ENCODE peak calls at places on chromosomes 3 and 15, in seven cellular contexts. One of them, this sample, is unnamed.

GRCh38 chr3:177427540-177427939 is 230.3 kb upstream of the TBL1XR1 start:
- DNase-seq in Right ventricle myocardium superior: no peak
- DNase-seq in ureter: no peak
- DNase-seq in CMK: no peak
- DNase-seq in activated naive CD8-positive, alpha-beta T cell treated with anti-CD3 and anti-CD28 coated beads for 36 hours: no peak
- DNase-seq in tibial artery: no peak
- DNase-seq in stimulated activated CD8-positive, alpha-beta memory T cell treated with anti-CD3 and anti-CD28 coated beads, Interleukin-4, amount 100 ng/mL, for 24 hours: no peak
- DNase-seq in this sample: no peak

GRCh38 chr3:11583638-11584046 is 60.1 kb downstream of the VGLL4 start:
- DNase-seq in stimulated activated CD8-positive, alpha-beta memory T cell treated with anti-CD3 and anti-CD28 coated beads, Interleukin-4, amount 100 ng/mL, for 24 hours: no peak
- DNase-seq in ureter: no peak
- DNase-seq in tibial artery: no peak
- DNase-seq in Right ventricle myocardium superior: no peak
- DNase-seq in activated naive CD8-positive, alpha-beta T cell treated with anti-CD3 and anti-CD28 coated beads for 36 hours: no peak
- DNase-seq in CMK: no peak
- DNase-seq in this sample: no peak

GRCh38 chr15:39595621-39596221 is 14.8 kb downstream of the THBS1 start:
- DNase-seq in stimulated activated CD8-positive, alpha-beta memory T cell treated with anti-CD3 and anti-CD28 coated beads, Interleukin-4, amount 100 ng/mL, for 24 hours: no peak
- DNase-seq in activated naive CD8-positive, alpha-beta T cell treated with anti-CD3 and anti-CD28 coated beads for 36 hours: no peak
- DNase-seq in Right ventricle myocardium superior: no peak
- DNase-seq in tibial artery: no peak
- DNase-seq in ureter: no peak
- DNase-seq in CMK: no peak
- DNase-seq in this sample: no peak

GRCh38 chr3:100538339-100538706 is 45.9 kb downstream of the TMEM45A start:
- DNase-seq in Right ventricle myocardium superior: no peak
- DNase-seq in ureter: no peak
- DNase-seq in stimulated activated CD8-positive, alpha-beta memory T cell treated with anti-CD3 and anti-CD28 coated beads, Interleukin-4, amount 100 ng/mL, for 24 hours: no peak
- DNase-seq in tibial artery: no peak
- DNase-seq in CMK: no peak
- DNase-seq in activated naive CD8-positive, alpha-beta T cell treated with anti-CD3 and anti-CD28 coated beads for 36 hours: no peak
- DNase-seq in this sample: no peak

GRCh38 chr3:43531835-43532234 is 90.0 kb downstream of the ANO10 start:
- DNase-seq in ureter: no peak
- DNase-seq in tibial artery: no peak
- DNase-seq in activated naive CD8-positive, alpha-beta T cell treated with anti-CD3 and anti-CD28 coated beads for 36 hours: no peak
- DNase-seq in CMK: no peak
- DNase-seq in Right ventricle myocardium superior: no peak
- DNase-seq in stimulated activated CD8-positive, alpha-beta memory T cell treated with anti-CD3 and anti-CD28 coated beads, Interleukin-4, amount 100 ng/mL, for 24 hours: no peak
- DNase-seq in this sample: no peak

GRCh38 chr3:29759443-29760033 is 478.7 kb downstream of the RBMS3 start:
- DNase-seq in stimulated activated CD8-positive, alpha-beta memory T cell treated with anti-CD3 and anti-CD28 coated beads, Interleukin-4, amount 100 ng/mL, for 24 hours: no peak
- DNase-seq in Right ventricle myocardium superior: no peak
- DNase-seq in ureter: no peak
- DNase-seq in CMK: no peak
- DNase-seq in activated naive CD8-positive, alpha-beta T cell treated with anti-CD3 and anti-CD28 coated beads for 36 hours: no peak
- DNase-seq in tibial artery: no peak
- DNase-seq in this sample: no peak

GRCh38 chr15:34609658-34610057 is 26.2 kb upstream of the GOLGA8B start:
- DNase-seq in activated naive CD8-positive, alpha-beta T cell treated with anti-CD3 and anti-CD28 coated beads for 36 hours: no peak
- DNase-seq in CMK: no peak
- DNase-seq in ureter: no peak
- DNase-seq in tibial artery: no peak
- DNase-seq in stimulated activated CD8-positive, alpha-beta memory T cell treated with anti-CD3 and anti-CD28 coated beads, Interleukin-4, amount 100 ng/mL, for 24 hours: no peak
- DNase-seq in Right ventricle myocardium superior: no peak
- DNase-seq in this sample: no peak

GRCh38 chr3:17761563-17761962 is 19.1 kb upstream of the TBC1D5 start:
- DNase-seq in tibial artery: no peak
- DNase-seq in Right ventricle myocardium superior: no peak
- DNase-seq in stimulated activated CD8-positive, alpha-beta memory T cell treated with anti-CD3 and anti-CD28 coated beads, Interleukin-4, amount 100 ng/mL, for 24 hours: no peak
- DNase-seq in activated naive CD8-positive, alpha-beta T cell treated with anti-CD3 and anti-CD28 coated beads for 36 hours: no peak
- DNase-seq in ureter: no peak
- DNase-seq in CMK: no peak
- DNase-seq in this sample: no peak

GRCh38 chr3:124768812-124769211 is 38.6 kb downstream of the UMPS start:
- DNase-seq in CMK: no peak
- DNase-seq in stimulated activated CD8-positive, alpha-beta memory T cell treated with anti-CD3 and anti-CD28 coated beads, Interleukin-4, amount 100 ng/mL, for 24 hours: no peak
- DNase-seq in tibial artery: no peak
- DNase-seq in Right ventricle myocardium superior: no peak
- DNase-seq in ureter: no peak
- DNase-seq in activated naive CD8-positive, alpha-beta T cell treated with anti-CD3 and anti-CD28 coated beads for 36 hours: peak
- DNase-seq in this sample: peak

GRCh38 chr3:136093771-136094170 is 102.4 kb downstream of the MSL2 start:
- DNase-seq in Right ventricle myocardium superior: no peak
- DNase-seq in CMK: no peak
- DNase-seq in ureter: no peak
- DNase-seq in tibial artery: no peak
- DNase-seq in activated naive CD8-positive, alpha-beta T cell treated with anti-CD3 and anti-CD28 coated beads for 36 hours: no peak
- DNase-seq in stimulated activated CD8-positive, alpha-beta memory T cell treated with anti-CD3 and anti-CD28 coated beads, Interleukin-4, amount 100 ng/mL, for 24 hours: no peak
- DNase-seq in this sample: no peak

GRCh38 chr3:131705099-131705498 is 202.3 kb upstream of the MRPL3 start:
- DNase-seq in Right ventricle myocardium superior: no peak
- DNase-seq in CMK: no peak
- DNase-seq in stimulated activated CD8-positive, alpha-beta memory T cell treated with anti-CD3 and anti-CD28 coated beads, Interleukin-4, amount 100 ng/mL, for 24 hours: no peak
- DNase-seq in tibial artery: no peak
- DNase-seq in ureter: no peak
- DNase-seq in activated naive CD8-positive, alpha-beta T cell treated with anti-CD3 and anti-CD28 coated beads for 36 hours: no peak
- DNase-seq in this sample: no peak

GRCh38 chr3:24042174-24042878 is 97.2 kb downstream of the NR1D2 start:
- DNase-seq in Right ventricle myocardium superior: no peak
- DNase-seq in stimulated activated CD8-positive, alpha-beta memory T cell treated with anti-CD3 and anti-CD28 coated beads, Interleukin-4, amount 100 ng/mL, for 24 hours: no peak
- DNase-seq in tibial artery: no peak
- DNase-seq in CMK: no peak
- DNase-seq in ureter: no peak
- DNase-seq in activated naive CD8-positive, alpha-beta T cell treated with anti-CD3 and anti-CD28 coated beads for 36 hours: no peak
- DNase-seq in this sample: no peak

GRCh38 chr3:126535636-126536035 is 11.7 kb downstream of the CHST13 start:
- DNase-seq in activated naive CD8-positive, alpha-beta T cell treated with anti-CD3 and anti-CD28 coated beads for 36 hours: no peak
- DNase-seq in CMK: no peak
- DNase-seq in Right ventricle myocardium superior: peak
- DNase-seq in tibial artery: peak
- DNase-seq in stimulated activated CD8-positive, alpha-beta memory T cell treated with anti-CD3 and anti-CD28 coated beads, Interleukin-4, amount 100 ng/mL, for 24 hours: no peak
- DNase-seq in ureter: no peak
- DNase-seq in this sample: peak

GRCh38 chr3:161969867-161970266 is 473.3 kb downstream of the OTOL1 start:
- DNase-seq in CMK: no peak
- DNase-seq in activated naive CD8-positive, alpha-beta T cell treated with anti-CD3 and anti-CD28 coated beads for 36 hours: no peak
- DNase-seq in ureter: no peak
- DNase-seq in stimulated activated CD8-positive, alpha-beta memory T cell treated with anti-CD3 and anti-CD28 coated beads, Interleukin-4, amount 100 ng/mL, for 24 hours: no peak
- DNase-seq in tibial artery: no peak
- DNase-seq in Right ventricle myocardium superior: no peak
- DNase-seq in this sample: no peak

GRCh38 chr3:144564011-144564410 is 592.4 kb downstream of the DIPK2A start:
- DNase-seq in tibial artery: no peak
- DNase-seq in activated naive CD8-positive, alpha-beta T cell treated with anti-CD3 and anti-CD28 coated beads for 36 hours: no peak
- DNase-seq in Right ventricle myocardium superior: no peak
- DNase-seq in stimulated activated CD8-positive, alpha-beta memory T cell treated with anti-CD3 and anti-CD28 coated beads, Interleukin-4, amount 100 ng/mL, for 24 hours: no peak
- DNase-seq in CMK: no peak
- DNase-seq in ureter: no peak
- DNase-seq in this sample: no peak

GRCh38 chr15:90884719-90885431 is 571 bp downstream of the FES start:
- DNase-seq in activated naive CD8-positive, alpha-beta T cell treated with anti-CD3 and anti-CD28 coated beads for 36 hours: no peak
- DNase-seq in CMK: no peak
- DNase-seq in ureter: peak
- DNase-seq in Right ventricle myocardium superior: no peak
- DNase-seq in stimulated activated CD8-positive, alpha-beta memory T cell treated with anti-CD3 and anti-CD28 coated beads, Interleukin-4, amount 100 ng/mL, for 24 hours: no peak
- DNase-seq in tibial artery: peak
- DNase-seq in this sample: no peak

GRCh38 chr3:106157411-106157810 is 288.6 kb upstream of the CBLB start:
- DNase-seq in stimulated activated CD8-positive, alpha-beta memory T cell treated with anti-CD3 and anti-CD28 coated beads, Interleukin-4, amount 100 ng/mL, for 24 hours: no peak
- DNase-seq in tibial artery: no peak
- DNase-seq in CMK: no peak
- DNase-seq in activated naive CD8-positive, alpha-beta T cell treated with anti-CD3 and anti-CD28 coated beads for 36 hours: no peak
- DNase-seq in Right ventricle myocardium superior: no peak
- DNase-seq in ureter: no peak
- DNase-seq in this sample: no peak

GRCh38 chr3:13019243-13019701 is 54.0 kb downstream of the IQSEC1 start:
- DNase-seq in tibial artery: peak
- DNase-seq in Right ventricle myocardium superior: peak
- DNase-seq in ureter: peak
- DNase-seq in stimulated activated CD8-positive, alpha-beta memory T cell treated with anti-CD3 and anti-CD28 coated beads, Interleukin-4, amount 100 ng/mL, for 24 hours: no peak
- DNase-seq in CMK: no peak
- DNase-seq in activated naive CD8-positive, alpha-beta T cell treated with anti-CD3 and anti-CD28 coated beads for 36 hours: no peak
- DNase-seq in this sample: peak

GRCh38 chr3:119913021-119913420 is 131.1 kb downstream of the NR1I2 start:
- DNase-seq in CMK: no peak
- DNase-seq in Right ventricle myocardium superior: no peak
- DNase-seq in ureter: no peak
- DNase-seq in stimulated activated CD8-positive, alpha-beta memory T cell treated with anti-CD3 and anti-CD28 coated beads, Interleukin-4, amount 100 ng/mL, for 24 hours: no peak
- DNase-seq in tibial artery: no peak
- DNase-seq in activated naive CD8-positive, alpha-beta T cell treated with anti-CD3 and anti-CD28 coated beads for 36 hours: no peak
- DNase-seq in this sample: no peak

GRCh38 chr3:42376397-42376798 is 34.0 kb downstream of the LYZL4 start:
- DNase-seq in Right ventricle myocardium superior: peak
- DNase-seq in CMK: no peak
- DNase-seq in stimulated activated CD8-positive, alpha-beta memory T cell treated with anti-CD3 and anti-CD28 coated beads, Interleukin-4, amount 100 ng/mL, for 24 hours: peak
- DNase-seq in ureter: no peak
- DNase-seq in activated naive CD8-positive, alpha-beta T cell treated with anti-CD3 and anti-CD28 coated beads for 36 hours: peak
- DNase-seq in tibial artery: no peak
- DNase-seq in this sample: no peak

GRCh38 chr3:12420393-12420792 is 63.9 kb upstream of the TSEN2 start:
- DNase-seq in Right ventricle myocardium superior: no peak
- DNase-seq in ureter: no peak
- DNase-seq in tibial artery: no peak
- DNase-seq in CMK: no peak
- DNase-seq in stimulated activated CD8-positive, alpha-beta memory T cell treated with anti-CD3 and anti-CD28 coated beads, Interleukin-4, amount 100 ng/mL, for 24 hours: no peak
- DNase-seq in activated naive CD8-positive, alpha-beta T cell treated with anti-CD3 and anti-CD28 coated beads for 36 hours: no peak
- DNase-seq in this sample: no peak

GRCh38 chr3:182848906-182849305 is 55.6 kb downstream of the ATP11B start:
- DNase-seq in tibial artery: no peak
- DNase-seq in stimulated activated CD8-positive, alpha-beta memory T cell treated with anti-CD3 and anti-CD28 coated beads, Interleukin-4, amount 100 ng/mL, for 24 hours: no peak
- DNase-seq in ureter: no peak
- DNase-seq in CMK: no peak
- DNase-seq in activated naive CD8-positive, alpha-beta T cell treated with anti-CD3 and anti-CD28 coated beads for 36 hours: no peak
- DNase-seq in Right ventricle myocardium superior: no peak
- DNase-seq in this sample: no peak

GRCh38 chr3:135582800-135583199 is 382.7 kb upstream of the PPP2R3A start:
- DNase-seq in Right ventricle myocardium superior: no peak
- DNase-seq in CMK: no peak
- DNase-seq in stimulated activated CD8-positive, alpha-beta memory T cell treated with anti-CD3 and anti-CD28 coated beads, Interleukin-4, amount 100 ng/mL, for 24 hours: no peak
- DNase-seq in activated naive CD8-positive, alpha-beta T cell treated with anti-CD3 and anti-CD28 coated beads for 36 hours: no peak
- DNase-seq in tibial artery: no peak
- DNase-seq in ureter: no peak
- DNase-seq in this sample: no peak

GRCh38 chr3:67647390-67647878 is 7.0 kb downstream of the SUCLG2 start:
- DNase-seq in activated naive CD8-positive, alpha-beta T cell treated with anti-CD3 and anti-CD28 coated beads for 36 hours: no peak
- DNase-seq in stimulated activated CD8-positive, alpha-beta memory T cell treated with anti-CD3 and anti-CD28 coated beads, Interleukin-4, amount 100 ng/mL, for 24 hours: no peak
- DNase-seq in ureter: no peak
- DNase-seq in CMK: no peak
- DNase-seq in Right ventricle myocardium superior: no peak
- DNase-seq in tibial artery: no peak
- DNase-seq in this sample: no peak

GRCh38 chr15:67720556-67721175 is 104.6 kb upstream of the SKOR1 start:
- DNase-seq in ureter: no peak
- DNase-seq in CMK: no peak
- DNase-seq in Right ventricle myocardium superior: no peak
- DNase-seq in activated naive CD8-positive, alpha-beta T cell treated with anti-CD3 and anti-CD28 coated beads for 36 hours: no peak
- DNase-seq in tibial artery: no peak
- DNase-seq in stimulated activated CD8-positive, alpha-beta memory T cell treated with anti-CD3 and anti-CD28 coated beads, Interleukin-4, amount 100 ng/mL, for 24 hours: no peak
- DNase-seq in this sample: no peak

GRCh38 chr15:68479406-68479805 is 47.4 kb upstream of the ITGA11 start:
- DNase-seq in ureter: peak
- DNase-seq in activated naive CD8-positive, alpha-beta T cell treated with anti-CD3 and anti-CD28 coated beads for 36 hours: no peak
- DNase-seq in tibial artery: peak
- DNase-seq in stimulated activated CD8-positive, alpha-beta memory T cell treated with anti-CD3 and anti-CD28 coated beads, Interleukin-4, amount 100 ng/mL, for 24 hours: no peak
- DNase-seq in Right ventricle myocardium superior: peak
- DNase-seq in CMK: no peak
- DNase-seq in this sample: peak

GRCh38 chr3:152943645-152944044 is 108.7 kb downstream of the P2RY1 start:
- DNase-seq in tibial artery: no peak
- DNase-seq in ureter: no peak
- DNase-seq in CMK: no peak
- DNase-seq in stimulated activated CD8-positive, alpha-beta memory T cell treated with anti-CD3 and anti-CD28 coated beads, Interleukin-4, amount 100 ng/mL, for 24 hours: no peak
- DNase-seq in activated naive CD8-positive, alpha-beta T cell treated with anti-CD3 and anti-CD28 coated beads for 36 hours: no peak
- DNase-seq in Right ventricle myocardium superior: no peak
- DNase-seq in this sample: no peak

GRCh38 chr3:183548262-183548769 is 7.2 kb downstream of the KLHL6 start:
- DNase-seq in Right ventricle myocardium superior: no peak
- DNase-seq in CMK: no peak
- DNase-seq in ureter: no peak
- DNase-seq in tibial artery: no peak
- DNase-seq in stimulated activated CD8-positive, alpha-beta memory T cell treated with anti-CD3 and anti-CD28 coated beads, Interleukin-4, amount 100 ng/mL, for 24 hours: no peak
- DNase-seq in activated naive CD8-positive, alpha-beta T cell treated with anti-CD3 and anti-CD28 coated beads for 36 hours: no peak
- DNase-seq in this sample: no peak

GRCh38 chr3:133934073-133934970 is 38.6 kb upstream of the RAB6B start:
- DNase-seq in stimulated activated CD8-positive, alpha-beta memory T cell treated with anti-CD3 and anti-CD28 coated beads, Interleukin-4, amount 100 ng/mL, for 24 hours: no peak
- DNase-seq in activated naive CD8-positive, alpha-beta T cell treated with anti-CD3 and anti-CD28 coated beads for 36 hours: no peak
- DNase-seq in tibial artery: peak
- DNase-seq in CMK: no peak
- DNase-seq in Right ventricle myocardium superior: peak
- DNase-seq in ureter: no peak
- DNase-seq in this sample: no peak

GRCh38 chr15:59591372-59591771 is 20.2 kb upstream of the GCNT3 start:
- DNase-seq in stimulated activated CD8-positive, alpha-beta memory T cell treated with anti-CD3 and anti-CD28 coated beads, Interleukin-4, amount 100 ng/mL, for 24 hours: no peak
- DNase-seq in Right ventricle myocardium superior: no peak
- DNase-seq in activated naive CD8-positive, alpha-beta T cell treated with anti-CD3 and anti-CD28 coated beads for 36 hours: no peak
- DNase-seq in ureter: no peak
- DNase-seq in tibial artery: no peak
- DNase-seq in CMK: no peak
- DNase-seq in this sample: no peak

GRCh38 chr3:140270329-140270728 is 335.3 kb downstream of the CLSTN2 start:
- DNase-seq in CMK: no peak
- DNase-seq in Right ventricle myocardium superior: no peak
- DNase-seq in activated naive CD8-positive, alpha-beta T cell treated with anti-CD3 and anti-CD28 coated beads for 36 hours: no peak
- DNase-seq in ureter: no peak
- DNase-seq in stimulated activated CD8-positive, alpha-beta memory T cell treated with anti-CD3 and anti-CD28 coated beads, Interleukin-4, amount 100 ng/mL, for 24 hours: no peak
- DNase-seq in tibial artery: no peak
- DNase-seq in this sample: no peak

GRCh38 chr3:102972350-102972749 is 537.5 kb downstream of the ZPLD1 start:
- DNase-seq in tibial artery: no peak
- DNase-seq in activated naive CD8-positive, alpha-beta T cell treated with anti-CD3 and anti-CD28 coated beads for 36 hours: no peak
- DNase-seq in Right ventricle myocardium superior: no peak
- DNase-seq in CMK: no peak
- DNase-seq in ureter: no peak
- DNase-seq in stimulated activated CD8-positive, alpha-beta memory T cell treated with anti-CD3 and anti-CD28 coated beads, Interleukin-4, amount 100 ng/mL, for 24 hours: no peak
- DNase-seq in this sample: no peak

GRCh38 chr15:89307046-89307587 is 27.5 kb downstream of the POLG start:
- DNase-seq in ureter: no peak
- DNase-seq in Right ventricle myocardium superior: no peak
- DNase-seq in stimulated activated CD8-positive, alpha-beta memory T cell treated with anti-CD3 and anti-CD28 coated beads, Interleukin-4, amount 100 ng/mL, for 24 hours: no peak
- DNase-seq in tibial artery: no peak
- DNase-seq in CMK: no peak
- DNase-seq in activated naive CD8-positive, alpha-beta T cell treated with anti-CD3 and anti-CD28 coated beads for 36 hours: no peak
- DNase-seq in this sample: no peak

GRCh38 chr3:174126990-174127758 is 729.6 kb downstream of the NLGN1 start:
- DNase-seq in activated naive CD8-positive, alpha-beta T cell treated with anti-CD3 and anti-CD28 coated beads for 36 hours: no peak
- DNase-seq in CMK: no peak
- DNase-seq in ureter: no peak
- DNase-seq in stimulated activated CD8-positive, alpha-beta memory T cell treated with anti-CD3 and anti-CD28 coated beads, Interleukin-4, amount 100 ng/mL, for 24 hours: no peak
- DNase-seq in tibial artery: no peak
- DNase-seq in Right ventricle myocardium superior: no peak
- DNase-seq in this sample: no peak

GRCh38 chr3:67622652-67623051 is 31.8 kb downstream of the SUCLG2 start:
- DNase-seq in activated naive CD8-positive, alpha-beta T cell treated with anti-CD3 and anti-CD28 coated beads for 36 hours: no peak
- DNase-seq in ureter: no peak
- DNase-seq in tibial artery: no peak
- DNase-seq in stimulated activated CD8-positive, alpha-beta memory T cell treated with anti-CD3 and anti-CD28 coated beads, Interleukin-4, amount 100 ng/mL, for 24 hours: no peak
- DNase-seq in CMK: no peak
- DNase-seq in Right ventricle myocardium superior: no peak
- DNase-seq in this sample: no peak

GRCh38 chr3:188253800-188254452 is 100.0 kb downstream of the LPP start:
- DNase-seq in ureter: no peak
- DNase-seq in Right ventricle myocardium superior: no peak
- DNase-seq in activated naive CD8-positive, alpha-beta T cell treated with anti-CD3 and anti-CD28 coated beads for 36 hours: no peak
- DNase-seq in tibial artery: no peak
- DNase-seq in CMK: no peak
- DNase-seq in stimulated activated CD8-positive, alpha-beta memory T cell treated with anti-CD3 and anti-CD28 coated beads, Interleukin-4, amount 100 ng/mL, for 24 hours: no peak
- DNase-seq in this sample: no peak

GRCh38 chr3:126998320-126998719 is 15.4 kb downstream of the PLXNA1 start:
- DNase-seq in CMK: no peak
- DNase-seq in tibial artery: no peak
- DNase-seq in ureter: no peak
- DNase-seq in Right ventricle myocardium superior: no peak
- DNase-seq in stimulated activated CD8-positive, alpha-beta memory T cell treated with anti-CD3 and anti-CD28 coated beads, Interleukin-4, amount 100 ng/mL, for 24 hours: no peak
- DNase-seq in activated naive CD8-positive, alpha-beta T cell treated with anti-CD3 and anti-CD28 coated beads for 36 hours: no peak
- DNase-seq in this sample: no peak

This sample was measured in aorta.